ENCODE peak calls at places on chromosomes 16 and 17, in six cellular contexts. T is H9, N is HCT116, C is psoas muscle, F is upper lobe of left lung, W is thoracic aorta. S is an unnamed sample. For H3K4me1, the result is how much of the 10 kb centered on the place peaks cover.

GRCh38 chr16:88854306-88855111 is 2.2 kb downstream of the GALNS start:
- DNase-seq in T (no peak), N (no peak), C (no peak), F (peak), W (no peak), S (peak)

GRCh38 chr16:19771796-19772195 is 53.7 kb downstream of the IQCK start:
- DNase-seq in T (no peak), N (no peak), C (no peak), F (no peak), W (no peak), S (no peak)

GRCh38 chr17:4175921-4176802 is 33.2 kb downstream of the CYB5D2 start:
- DNase-seq in T (no peak), N (no peak), C (no peak), F (no peak), W (no peak), S (peak)

GRCh38 chr16:72875291-72876036 is 172.5 kb downstream of the ZFHX3 start:
- DNase-seq in T (no peak), N (no peak), C (no peak), F (no peak), W (no peak), S (no peak)

GRCh38 chr16:21205303-21205702 is 6.1 kb downstream of the ZP2 start:
- DNase-seq in T (no peak), N (no peak), C (no peak), F (no peak), W (no peak), S (no peak)

GRCh38 chr16:88731699-88732098 is 25.4 kb downstream of the CTU2 start:
- DNase-seq in T (no peak), N (no peak), C (no peak), F (no peak), W (no peak), S (no peak)

GRCh38 chr16:51268237-51268636 is 117.2 kb upstream of the SALL1 start:
- DNase-seq in T (no peak), N (no peak), C (no peak), F (no peak), W (no peak), S (no peak)

GRCh38 chr16:4660454-4661007 is 32.8 kb upstream of the NUDT16L1 start:
- DNase-seq in T (no peak), N (no peak), C (no peak), F (peak), W (no peak), S (peak)

GRCh38 chr16:84458606-84459516 is 45.6 kb downstream of the MEAK7 start:
- DNase-seq in T (peak), N (no peak), C (no peak), F (peak), W (no peak), S (no peak)

GRCh38 chr16:70430667-70431536 is 8.0 kb downstream of the ST3GAL2 start:
- DNase-seq in T (peak), N (no peak), C (no peak), F (peak), W (no peak), S (peak)

GRCh38 chr17:69523252-69523861 is 108.9 kb downstream of the MAP2K6 start:
- DNase-seq in T (peak), N (peak), C (no peak), F (no peak), W (no peak), S (no peak)

GRCh38 chr16:88988980-88989791 is 12.2 kb upstream of the CBFA2T3 start:
- DNase-seq in T (no peak), N (no peak), C (no peak), F (no peak), W (no peak), S (no peak)

GRCh38 chr17:50624321-50624935 is 10.3 kb upstream of the ABCC3 start:
- DNase-seq in T (no peak), N (no peak), C (no peak), F (no peak), W (no peak), S (no peak)

GRCh38 chr16:70778901-70779309 is 22.1 kb downstream of the VAC14 start:
- DNase-seq in T (peak), N (peak), C (peak), F (no peak), W (no peak), S (no peak)

GRCh38 chr17:50868594-50868993 is 2.4 kb upstream of the TOB1 start:
- DNase-seq in T (peak), N (no peak), C (no peak), F (no peak), W (no peak), S (no peak)

GRCh38 chr16:87297918-87298631 is 19.1 kb downstream of the C16orf95 start:
- DNase-seq in T (peak), N (no peak), C (no peak), F (no peak), W (no peak), S (peak)

GRCh38 chr17:57277923-57278604 is 21.7 kb downstream of the MSI2 start:
- DNase-seq in T (no peak), N (no peak), C (no peak), F (no peak), W (no peak), S (no peak)
- H3K4me1 ChIP-seq in T (under half), N (under half), C (under half), F (under half), W (under half), S (under half)

DNA sequence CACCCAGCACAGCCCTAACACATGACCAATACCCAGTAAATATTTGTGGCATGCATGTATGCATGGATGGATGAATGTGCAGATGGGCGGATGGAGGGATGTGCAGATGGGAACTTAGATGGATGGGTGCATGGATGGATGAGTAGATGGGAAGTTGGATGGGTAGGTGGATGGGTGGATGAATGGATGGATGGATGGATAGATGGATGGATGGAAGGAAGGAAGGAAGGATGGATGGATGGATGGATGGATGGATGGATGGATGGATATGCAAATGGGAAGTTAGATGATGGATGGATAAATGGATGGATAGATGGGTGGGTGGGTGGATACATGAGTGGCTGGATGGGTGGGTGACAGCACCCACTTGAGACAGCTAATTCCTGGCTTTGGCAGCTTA is 193.2 kb upstream of the TNRC6C start:
- DNase-seq in T (no peak), N (no peak), C (no peak), F (no peak), W (no peak), S (no peak)
- H3K27ac ChIP-seq in T (no peak), N (no peak), C (no peak), F (no peak), W (no peak), S (no peak)

GRCh38 chr16:2199095-2199494 is 2.7 kb upstream of the CASKIN1 start:
- DNase-seq in T (no peak), N (no peak), C (no peak), F (no peak), W (no peak), S (no peak)

GRCh38 chr16:2196981-2197511 is 641 bp upstream of the CASKIN1 start:
- DNase-seq in T (no peak), N (no peak), C (no peak), F (no peak), W (no peak), S (no peak)

GRCh38 chr16:2198283-2198682 is 1.9 kb upstream of the CASKIN1 start:
- DNase-seq in T (no peak), N (no peak), C (no peak), F (no peak), W (no peak), S (no peak)

GRCh38 chr16:2196162-2196980 is at the start of gene CASKIN1:
- DNase-seq in T (no peak), N (no peak), C (no peak), F (no peak), W (no peak), S (no peak)

DNA sequence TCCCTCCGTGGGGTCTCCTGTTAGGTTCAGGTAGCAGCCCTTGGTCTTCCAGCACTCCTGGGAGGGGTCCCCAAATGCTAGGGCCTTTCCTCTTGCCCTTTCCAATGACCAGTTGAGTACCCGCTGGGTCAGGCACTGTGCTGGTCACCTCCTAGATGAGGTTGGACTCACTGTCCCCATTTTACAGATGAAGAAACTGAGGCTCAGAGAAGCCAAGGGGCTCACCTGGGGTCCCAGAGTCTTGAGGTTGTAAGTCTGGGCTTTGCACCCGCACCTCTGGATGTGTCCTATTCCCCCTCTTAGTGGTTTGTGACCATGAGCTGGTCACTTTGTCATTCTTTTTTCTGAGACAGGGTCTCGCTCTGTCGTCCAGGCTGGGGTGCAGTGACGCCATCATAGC is 1.4 kb upstream of the CASKIN1 start:
- DNase-seq in T (no peak), N (no peak), C (no peak), F (no peak), W (no peak), S (no peak)
- H3K4me1 ChIP-seq in T (under half), N (under half), C (under half), F (under half), W (under half), S (under half)

GRCh38 chr16:15649727-15650018 is 372 bp upstream of the NDE1 start:
- DNase-seq in T (no peak), N (no peak), C (no peak), F (no peak), W (no peak), S (no peak)
- H3K27ac ChIP-seq in T (no peak), N (peak), C (peak), F (peak), W (peak), S (peak)

DNA sequence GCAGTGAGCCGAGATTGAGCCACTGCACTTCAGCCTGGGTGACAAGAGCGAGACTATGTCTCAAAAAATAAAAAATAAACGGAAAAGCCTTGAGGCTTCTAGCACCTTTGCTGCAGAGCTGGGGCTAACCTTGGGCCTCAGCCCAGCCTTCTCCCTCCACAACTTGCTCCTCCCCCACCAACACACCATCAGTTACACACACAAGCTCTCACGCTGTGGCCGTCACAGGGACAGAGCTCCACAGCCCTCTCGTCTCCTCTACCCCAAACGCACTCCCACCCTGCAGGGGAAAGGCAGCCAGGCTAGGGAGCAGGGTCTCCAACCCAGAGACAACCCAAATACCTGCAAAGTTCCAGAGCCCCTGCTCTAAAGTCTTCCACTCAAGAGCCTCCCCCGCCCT is 22.0 kb upstream of the MRPS23 start:
- DNase-seq in T (no peak), N (no peak), C (no peak), F (no peak), W (no peak), S (no peak)
- H3K4me1 ChIP-seq in T (under half), N (half or more), C (half or more), F (half or more), W (half or more), S (under half)

DNA sequence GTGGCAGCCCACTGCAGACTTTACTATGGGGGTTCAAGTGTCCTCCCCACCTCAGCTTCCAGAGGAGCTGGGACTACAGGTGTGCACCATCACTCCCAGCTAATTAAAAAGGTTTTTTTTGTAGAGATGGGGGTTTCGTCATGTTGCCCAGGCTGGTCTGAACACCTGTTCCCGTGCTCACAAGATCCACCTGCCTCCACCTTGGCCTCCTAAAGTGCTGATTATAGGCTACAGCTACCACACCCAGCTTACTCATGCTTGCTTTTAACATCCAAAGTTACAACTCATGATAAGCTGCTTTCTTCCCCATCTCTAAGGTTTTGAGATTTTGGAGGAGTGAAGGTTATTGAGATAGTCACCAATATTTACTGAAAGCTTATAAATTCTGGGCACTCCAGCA is 2.6 kb downstream of the NUP88 start:
- DNase-seq in T (no peak), N (no peak), C (no peak), F (no peak), W (no peak), S (no peak)
- H3K27ac ChIP-seq in T (no peak), N (no peak), C (peak), F (no peak), W (no peak), S (no peak)